ENCODE peak calls at places on chromosomes 13 and 19, in six cellular contexts. V is AG04450; A is Right ventricle myocardium superior; Z is stimulated activated CD4-positive, alpha-beta T cell treated with anti-CD3 and anti-CD28 coated beads, Interleukin-2, amount 100 ng/mL, for 48 hours; O is progenitor cell of endocrine pancreas; C is ecto neural progenitor cell. N is an unnamed sample.
A peak's percentile ranks its signal among the peaks of the same experiment; 100 is the strongest.

GRCh38 chr13:34913040-34913439 is 29.0 kb upstream of the NBEA start:
- DNase-seq in A (no peak), C (peak; percentile 71), O (peak; percentile 12), Z (no peak), V (no peak), N (no peak)

GRCh38 chr19:10461047-10461949 is 41.0 kb downstream of the PDE4A start:
- DNase-seq in A (peak; percentile 94), O (peak; percentile 90), Z (peak; percentile 83), C (peak; percentile 99), V (peak; percentile 77), N (peak; percentile 97)

GRCh38 chr13:73940098-73940497 is 194.1 kb downstream of the KLF12 start:
- DNase-seq in Z (no peak), C (no peak), O (no peak), V (no peak), A (peak; percentile 57), N (no peak)

GRCh38 chr13:20127563-20128458 is 33.0 kb downstream of the GJA3 start:
- DNase-seq in O (peak; percentile 57), Z (no peak), C (peak; percentile 83), A (peak; percentile 84), V (no peak), N (no peak)

GRCh38 chr13:98263841-98264240 is 86.8 kb upstream of the RNF113B start:
- DNase-seq in V (no peak), Z (no peak), A (no peak), O (no peak), C (no peak), N (no peak)

GRCh38 chr19:50644315-50644915 is 4.7 kb upstream of the SYT3 start:
- DNase-seq in O (no peak), V (no peak), Z (no peak), A (no peak), C (no peak), N (no peak)

GRCh38 chr19:49335071-49335783 is at the start of gene CD37:
- DNase-seq in A (peak; percentile 56), Z (peak; percentile 25), C (peak; percentile 41), O (no peak), V (no peak), N (no peak)

GRCh38 chr13:48542581-48543341 is 9.9 kb upstream of the RCBTB2 start:
- DNase-seq in A (peak; percentile 71), V (no peak), C (peak; percentile 65), Z (no peak), O (no peak), N (no peak)

GRCh38 chr19:6533746-6534418 is 3.1 kb downstream of the TNFSF9 start:
- DNase-seq in A (no peak), C (no peak), Z (no peak), V (no peak), O (no peak), N (no peak)

GRCh38 chr19:33241530-33242101 is 16.0 kb upstream of the SLC7A10 start:
- DNase-seq in Z (no peak), C (no peak), O (no peak), A (no peak), V (no peak), N (no peak)

GRCh38 chr13:27336005-27336673 is 65.5 kb downstream of the RASL11A start:
- DNase-seq in A (no peak), O (no peak), V (no peak), Z (no peak), C (no peak), N (no peak)

GRCh38 chr19:34649886-34650543 is 26.9 kb downstream of the SCGB2B2 start:
- DNase-seq in C (no peak), A (no peak), Z (no peak), O (no peak), V (no peak), N (no peak)

GRCh38 chr19:38228005-38228377 is 4.0 kb upstream of the DPF1 start:
- DNase-seq in C (no peak), V (no peak), Z (no peak), A (no peak), O (no peak), N (no peak)

GRCh38 chr19:5086725-5087439 is 118.0 kb downstream of the KDM4B start:
- DNase-seq in O (no peak), V (no peak), C (no peak), A (no peak), Z (no peak), N (no peak)

GRCh38 chr19:55116232-55117062 is 990 bp downstream of the PPP1R12C start:
- DNase-seq in C (peak; percentile 61), A (peak; percentile 84), V (no peak), O (no peak), Z (peak; percentile 34), N (no peak)

GRCh38 chr13:114032121-114032799 is 58.4 kb upstream of the C13orf46 start:
- DNase-seq in O (no peak), Z (no peak), A (no peak), C (no peak), V (no peak), N (no peak)

GRCh38 chr19:3606690-3607289 is at the start of gene TBXA2R:
- DNase-seq in C (no peak), Z (peak; percentile 62), V (no peak), A (peak; percentile 90), O (no peak), N (no peak)

GRCh38 chr19:14515501-14516047 is 2.6 kb downstream of the DNAJB1 start:
- DNase-seq in C (no peak), Z (no peak), O (no peak), A (no peak), V (no peak), N (no peak)

GRCh38 chr13:108269601-108270328 is at the start of gene TNFSF13B:
- DNase-seq in C (peak; percentile 72), O (peak; percentile 13), A (peak; percentile 68), V (no peak), Z (peak; percentile 44), N (no peak)

GRCh38 chr19:35240322-35240721 is 8.5 kb upstream of the LSR start:
- DNase-seq in C (no peak), Z (no peak), O (no peak), A (no peak), V (no peak), N (no peak)

GRCh38 chr19:40592170-40592569 is 9.0 kb upstream of the LTBP4 start:
- DNase-seq in A (no peak), C (no peak), Z (no peak), O (no peak), V (no peak), N (no peak)

GRCh38 chr13:51240888-51241475 is 18.8 kb downstream of the FAM124A start:
- DNase-seq in C (no peak), A (no peak), O (no peak), Z (no peak), V (no peak), N (peak; percentile 32)

GRCh38 chr19:47745010-47745901 is at the start of gene NOP53:
- DNase-seq in V (peak; percentile 95), Z (peak; percentile 96), C (peak; percentile 99), O (peak; percentile 93), A (peak; percentile 98), N (peak; percentile 99)

GRCh38 chr19:19613456-19613855 is 5.0 kb downstream of the PBX4 start:
- DNase-seq in C (no peak), O (no peak), V (no peak), Z (no peak), A (no peak), N (no peak)

GRCh38 chr19:45305007-45305406 is 17.7 kb downstream of the CKM start:
- DNase-seq in O (no peak), V (no peak), Z (no peak), A (no peak), C (no peak), N (no peak)

N was measured in osteocyte.